ENCODE peak calls at places on chromosomes 16 and 17, in eight cellular contexts. K is fibroblast of pulmonary artery, Z is osteocyte, A is cardiac muscle cell, H is A549, L is tibial nerve, N is fibroblast of the aortic adventitia, I is AG10803. J is an unnamed sample.

GRCh38 chr16:77359065-77359502 is 75.8 kb downstream of the ADAMTS18 start:
- DNase-seq in K (peak; percentile 36), N (peak; percentile 49), L (no peak), I (peak; percentile 8), H (peak; percentile 91), Z (no peak), A (peak; percentile 16), J (no peak)

GRCh38 chr17:60086822-60087591 is 8.3 kb upstream of the HEATR6 start:
- DNase-seq in I (peak; percentile 87), L (no peak), N (peak; percentile 71), H (peak; percentile 29), A (peak; percentile 38), Z (no peak), K (peak; percentile 72), J (no peak)

GRCh38 chr17:62578757-62579487 is 48.5 kb upstream of the MRC2 start:
- DNase-seq in A (no peak), N (no peak), I (no peak), L (no peak), H (no peak), Z (no peak), K (no peak), J (no peak)

GRCh38 chr16:31718998-31719397 is 154.6 kb upstream of the ZNF267 start:
- DNase-seq in I (no peak), A (peak; percentile 29), L (no peak), K (peak; percentile 21), N (no peak), H (no peak), Z (no peak), J (no peak)

GRCh38 chr16:89598199-89598598 is 15.2 kb upstream of the DPEP1 start:
- DNase-seq in H (peak; percentile 71), K (peak; percentile 39), L (no peak), N (peak; percentile 37), A (peak; percentile 36), Z (no peak), I (peak; percentile 48), J (no peak)

GRCh38 chr17:41702712-41703111 is 9.4 kb upstream of the GAST start:
- DNase-seq in N (no peak), A (no peak), Z (no peak), L (no peak), K (no peak), H (no peak), I (no peak), J (no peak)

GRCh38 chr17:31373150-31374082 is 18.1 kb upstream of the RAB11FIP4 start:
- DNase-seq in I (peak; percentile 71), N (peak; percentile 85), Z (no peak), A (peak; percentile 81), H (peak; percentile 72), K (peak; percentile 80), L (peak; percentile 45), J (no peak)

GRCh38 chr17:47230864-47231263 is 21.7 kb downstream of the MYL4 start:
- DNase-seq in K (no peak), Z (no peak), A (no peak), N (no peak), I (no peak), H (no peak), L (no peak), J (no peak)

GRCh38 chr17:30332057-30332542 is 1.8 kb downstream of the TMIGD1 start:
- DNase-seq in A (peak; percentile 45), H (peak; percentile 73), K (peak; percentile 21), Z (peak; percentile 13), I (peak; percentile 17), L (no peak), N (no peak), J (no peak)

GRCh38 chr17:4658478-4659305 is 17.2 kb upstream of the ALOX15 start:
- DNase-seq in Z (no peak), H (no peak), K (peak; percentile 77), A (peak; percentile 88), I (no peak), N (peak; percentile 86), L (no peak), J (no peak)

GRCh38 chr16:78437352-78437968 is 338.0 kb downstream of the WWOX start:
- DNase-seq in N (no peak), A (peak; percentile 27), I (peak; percentile 1), K (peak; percentile 4), Z (no peak), L (no peak), H (peak; percentile 27), J (no peak)

GRCh38 chr17:1229354-1229890 is 40.8 kb upstream of the BHLHA9 start:
- DNase-seq in A (peak; percentile 13), I (no peak), L (peak; percentile 61), H (no peak), K (no peak), Z (no peak), N (no peak), J (no peak)

GRCh38 chr16:71593048-71593999 is 16.4 kb upstream of the TAT start:
- DNase-seq in N (no peak), Z (no peak), I (no peak), L (no peak), K (no peak), A (no peak), H (no peak), J (no peak)

GRCh38 chr17:49016775-49017463 is 19.7 kb downstream of the IGF2BP1 start:
- DNase-seq in Z (peak; percentile 96), L (no peak), N (peak; percentile 82), A (peak; percentile 92), K (peak; percentile 89), H (peak; percentile 91), I (peak; percentile 82), J (no peak)

GRCh38 chr16:11355862-11356261 is 10.6 kb downstream of the RMI2 start:
- DNase-seq in N (no peak), K (no peak), A (no peak), Z (no peak), I (no peak), L (no peak), H (no peak), J (no peak)

GRCh38 chr16:11354407-11354732 is 9.1 kb downstream of the RMI2 start:
- DNase-seq in N (no peak), A (no peak), K (no peak), I (no peak), H (no peak), L (no peak), Z (no peak), J (no peak)

GRCh38 chr16:11354733-11355574 is 9.7 kb downstream of the RMI2 start:
- DNase-seq in I (peak; percentile 40), N (peak; percentile 75), A (peak; percentile 66), L (no peak), Z (no peak), K (no peak), H (no peak), J (no peak)

GRCh38 chr16:11358531-11358930 is 13.3 kb downstream of the RMI2 start:
- DNase-seq in H (no peak), Z (no peak), N (no peak), L (no peak), K (no peak), I (no peak), A (no peak), J (no peak)

DNA sequence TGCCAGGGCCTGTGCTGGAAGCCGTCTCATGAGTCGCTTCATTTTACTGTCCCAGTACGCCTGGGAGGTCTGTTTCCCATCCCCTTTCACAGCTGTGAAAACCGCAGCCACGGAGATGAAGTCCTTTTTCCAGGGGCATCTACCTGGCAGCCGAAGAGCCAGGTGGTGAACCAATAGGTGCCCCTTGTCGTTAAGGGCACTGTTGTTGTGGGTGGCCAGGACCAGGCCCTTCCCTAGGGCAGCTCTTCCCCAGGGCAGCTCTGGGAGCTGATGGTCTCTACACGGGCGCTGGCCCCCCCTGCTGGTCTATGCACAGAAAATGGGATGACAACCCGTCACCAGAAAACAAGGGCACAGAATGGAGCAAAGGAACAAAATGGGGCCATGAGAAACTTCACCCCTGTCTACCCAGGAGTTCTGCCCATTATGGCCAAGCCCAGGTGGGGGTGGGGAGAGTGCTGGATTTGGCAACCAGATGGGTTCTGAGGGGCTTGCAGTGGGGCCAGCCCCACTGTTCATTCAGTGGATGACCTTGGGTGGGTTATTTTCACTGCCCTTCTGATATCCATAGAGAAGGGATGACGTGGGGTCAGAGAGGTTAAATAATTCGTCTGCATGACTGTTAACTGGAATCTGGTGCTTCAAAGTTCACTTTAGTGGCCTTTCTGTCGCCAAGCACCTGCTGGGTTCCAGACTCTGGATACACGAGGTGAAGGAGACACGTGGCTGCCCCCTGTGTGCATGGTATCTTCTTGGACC is 11.5 kb downstream of the RMI2 start:
- DNase-seq in A (peak; percentile 72), K (peak; percentile 65), I (peak; percentile 57), N (peak; percentile 52), H (peak; percentile 58), L (peak; percentile 61), Z (no peak), J (no peak)
- TF ChIP-seq CTCF in A (peak; percentile 79), K (peak; percentile 69), I (peak; percentile 71), N (peak; percentile 62), H (peak; percentile 60), L (peak; percentile 62), Z (peak; percentile 74), J (no peak)

GRCh38 chr16:8355714-8356113 is 234.6 kb downstream of the TMEM114 start:
- DNase-seq in I (no peak), Z (no peak), N (no peak), H (no peak), L (no peak), A (no peak), K (no peak), J (no peak)
- TF ChIP-seq CTCF in I (no peak), Z (no peak), N (no peak), H (peak; percentile 6), L (no peak), A (no peak), K (no peak), J (no peak)

DNA sequence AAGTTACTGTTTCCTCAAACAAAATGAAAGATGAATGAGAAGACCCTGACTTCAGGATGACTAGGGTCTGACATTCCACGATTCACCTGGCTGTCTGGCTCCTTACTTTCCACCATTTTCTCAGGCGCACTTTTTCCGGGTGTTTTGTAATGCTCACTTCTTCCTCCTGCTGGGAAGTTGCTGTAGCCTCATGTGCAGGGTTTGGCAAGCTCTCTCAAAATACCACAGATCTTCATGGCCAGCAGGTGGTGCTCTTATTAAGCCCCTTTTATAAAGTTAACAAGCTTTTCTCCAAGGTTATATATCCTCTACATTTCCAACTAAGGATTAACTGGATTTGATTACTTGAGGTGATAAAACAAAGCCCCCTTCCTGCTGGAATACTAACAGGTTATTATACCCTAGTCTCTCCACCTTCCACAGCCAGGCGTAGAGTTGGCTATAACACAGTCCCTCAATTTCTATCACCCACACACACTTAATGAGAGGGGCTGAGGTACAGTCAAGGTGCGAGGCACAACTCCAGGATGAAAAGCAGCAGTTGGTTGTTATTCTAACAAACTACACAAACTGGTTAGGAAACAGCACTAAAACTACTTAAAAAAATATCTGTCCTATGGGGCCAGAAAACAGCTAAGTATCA is 45.4 kb downstream of the STH start:
- DNase-seq in Z (no peak), A (peak; percentile 95), I (peak; percentile 92), H (peak; percentile 93), L (peak; percentile 92), K (peak; percentile 96), N (peak; percentile 92), J (peak; percentile 45)
- TF ChIP-seq CTCF in Z (peak; percentile 90), A (peak; percentile 85), I (peak; percentile 91), H (peak; percentile 99), L (peak; percentile 78), K (peak; percentile 94), N (peak; percentile 77), J (peak; percentile 57)

DNA sequence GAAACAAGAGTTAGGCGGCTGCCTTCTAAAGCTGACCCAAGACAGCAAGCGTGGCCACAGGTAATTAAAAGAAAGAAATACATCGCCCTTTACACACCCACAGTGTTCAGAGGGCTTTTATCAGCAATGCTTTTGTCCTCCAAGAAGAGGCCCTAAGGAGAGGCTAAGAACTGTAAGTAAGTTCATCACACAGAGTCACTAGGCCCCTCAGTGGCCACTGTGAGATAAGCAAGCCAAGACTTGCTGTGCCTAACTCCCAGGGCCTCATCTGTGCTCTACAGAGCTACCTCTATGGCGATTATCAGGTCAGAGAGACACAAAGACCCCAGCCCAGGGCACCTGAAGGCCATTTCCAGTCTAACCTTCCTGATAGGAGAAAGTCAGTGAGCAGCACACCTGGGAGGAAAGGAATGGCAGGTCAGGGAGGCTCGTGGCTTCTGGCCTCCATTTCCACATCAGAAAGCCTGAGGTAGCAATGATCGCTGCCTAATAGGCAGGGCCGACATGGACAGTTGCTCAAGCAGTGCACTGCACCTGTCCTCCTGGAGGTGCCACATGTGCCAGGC is 545.2 kb upstream of the CDH11 start:
- DNase-seq in H (no peak), L (no peak), I (peak; percentile 61), N (peak; percentile 46), K (peak; percentile 55), A (peak; percentile 67), Z (peak; percentile 36), J (no peak)
- TF ChIP-seq CTCF in H (no peak), L (no peak), I (peak; percentile 55), N (peak; percentile 3), K (peak; percentile 33), A (peak; percentile 37), Z (peak; percentile 39), J (no peak)